ENCODE peak calls at places on chromosome 1, in four cellular contexts. D is pancreas; R is CD8-positive, alpha-beta T cell; M is OCI-LY7. K is an unnamed sample. For H3K9me3, the result is how much of the 10 kb centered on the place peaks cover.

GRCh38 chr1:225440380-225440957 is 12.6 kb upstream of the LBR start:
- DNase-seq in R (no peak), D (no peak), M (no peak), K (no peak)

GRCh38 chr1:160169553-160170399 is 18.4 kb downstream of the ATP1A4 start:
- DNase-seq in R (no peak), D (no peak), M (peak), K (no peak)

GRCh38 chr1:206714331-206715058 is 29.8 kb downstream of the MAPKAPK2 start:
- DNase-seq in D (peak), R (no peak), M (no peak), K (no peak)

GRCh38 chr1:53014791-53015507 is 47.1 kb upstream of the PODN start:
- DNase-seq in D (peak), R (peak), M (peak), K (peak)

GRCh38 chr1:231387770-231388669 is 34.1 kb downstream of the EGLN1 start:
- DNase-seq in M (no peak), R (no peak), D (no peak), K (no peak)

GRCh38 chr1:200411406-200412257 is 1.8 kb upstream of the ZNF281 start:
- DNase-seq in M (no peak), R (no peak), D (no peak), K (no peak)

GRCh38 chr1:211495584-211495983 is 3.6 kb upstream of the RD3 start:
- DNase-seq in R (no peak), D (no peak), M (no peak), K (no peak)

GRCh38 chr1:158724442-158724841 is 3.9 kb upstream of the OR6K3 start:
- DNase-seq in M (no peak), R (no peak), D (no peak), K (no peak)

GRCh38 chr1:20373764-20374163 is 83.1 kb downstream of the VWA5B1 start:
- DNase-seq in D (no peak), M (no peak), R (no peak), K (no peak)

GRCh38 chr1:28893403-28894102 is 20.8 kb upstream of the EPB41 start:
- DNase-seq in R (no peak), D (no peak), M (peak), K (peak)
- TF ChIP-seq CTCF in R (peak), D (no peak), M (peak), K (peak)

DNA sequence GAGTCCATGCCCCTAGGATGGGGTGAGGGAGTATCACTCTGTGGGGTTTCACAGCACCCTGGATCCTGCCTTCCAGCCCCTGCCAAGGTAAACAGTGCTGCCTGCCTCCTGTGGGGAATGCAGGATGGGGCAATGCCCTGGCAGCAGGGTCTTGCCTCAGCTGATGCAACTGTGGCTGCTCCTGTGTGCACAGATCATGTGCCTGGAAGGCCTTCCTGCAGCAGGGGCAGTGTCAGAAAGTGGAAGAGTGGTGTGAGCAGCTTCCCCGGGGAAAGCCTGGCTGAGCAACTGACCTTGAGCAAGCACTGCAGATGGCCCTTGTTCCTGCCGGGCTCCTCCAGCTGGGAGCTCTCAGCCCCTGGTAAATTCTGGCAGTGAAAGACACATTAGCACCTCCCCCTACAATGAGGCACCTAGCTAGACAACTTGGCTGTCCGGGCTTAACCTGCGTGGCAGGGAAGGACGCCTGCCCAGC is 9.9 kb downstream of the TOR3A start:
- DNase-seq in M (no peak), R (no peak), D (peak), K (no peak)
- H3K9me3 ChIP-seq in M (under half), R (under half), D (under half), K (under half)

GRCh38 chr1:168381850-168382249 is 101.2 kb downstream of the TBX19 start:
- DNase-seq in M (no peak), R (no peak), D (no peak), K (no peak)

GRCh38 chr1:168375901-168376300 is 95.2 kb downstream of the TBX19 start:
- DNase-seq in R (no peak), D (no peak), M (no peak), K (no peak)

GRCh38 chr1:168373869-168374268 is 93.2 kb downstream of the TBX19 start:
- DNase-seq in D (no peak), M (no peak), R (no peak), K (no peak)

GRCh38 chr1:168380945-168381344 is 100.3 kb downstream of the TBX19 start:
- DNase-seq in M (no peak), D (no peak), R (no peak), K (no peak)

GRCh38 chr1:168379110-168379860 is 98.6 kb downstream of the TBX19 start:
- DNase-seq in D (no peak), R (no peak), M (no peak), K (no peak)
- TF ChIP-seq CTCF in D (no peak), R (no peak), M (no peak), K (no peak)

DNA sequence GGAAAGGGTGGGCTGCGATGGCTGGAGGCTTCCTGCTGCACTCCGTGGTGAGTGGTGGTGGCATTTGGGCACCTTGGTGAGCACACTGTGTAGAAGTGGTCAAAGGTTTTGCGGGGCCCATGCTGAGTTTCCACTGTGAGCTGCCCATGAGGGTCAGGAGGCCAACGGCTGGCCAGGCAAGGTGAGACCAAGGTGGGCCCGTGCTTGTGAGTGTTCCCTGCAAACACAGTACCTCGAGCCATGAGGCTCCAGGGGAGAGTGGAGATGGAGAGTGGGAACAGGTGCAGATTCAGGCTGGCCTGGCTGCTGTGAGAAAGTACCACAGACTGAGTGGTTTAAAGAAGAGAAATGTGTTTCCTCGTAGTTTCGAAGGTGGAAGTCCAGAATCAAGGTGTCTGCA is 40.8 kb downstream of the AJAP1 start:
- DNase-seq in M (no peak), R (no peak), D (no peak), K (no peak)
- H3K9me3 ChIP-seq in M (under half), R (under half), D (under half), K (under half)

GRCh38 chr1:12244078-12244477 is 14.2 kb downstream of the VPS13D start:
- DNase-seq in D (no peak), R (no peak), M (peak), K (no peak)
- TF ChIP-seq CTCF in D (no peak), R (peak), M (peak), K (peak)

DNA sequence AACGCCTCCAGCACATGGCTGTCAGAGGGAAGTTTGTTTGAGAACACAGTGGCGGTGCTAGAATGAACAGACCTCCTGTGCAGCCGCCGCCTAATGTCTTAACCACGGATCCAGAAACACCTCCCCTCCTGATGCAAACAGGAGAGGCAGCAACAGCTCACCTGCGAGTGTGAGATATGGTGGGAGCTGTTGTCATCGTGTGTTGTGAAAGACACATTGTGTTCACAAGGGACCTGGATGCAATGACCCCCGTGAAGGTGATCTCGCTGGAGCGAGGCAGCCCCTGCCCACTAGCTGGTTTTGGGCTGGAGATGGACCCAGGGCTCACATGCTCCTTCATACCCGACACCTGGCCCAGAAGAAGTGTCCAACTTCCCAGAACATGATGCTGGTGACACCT is 315.3 kb upstream of the C1orf174 start:
- DNase-seq in D (no peak), M (no peak), R (no peak), K (no peak)
- H3K9me3 ChIP-seq in D (under half), M (under half), R (under half), K (under half)

DNA sequence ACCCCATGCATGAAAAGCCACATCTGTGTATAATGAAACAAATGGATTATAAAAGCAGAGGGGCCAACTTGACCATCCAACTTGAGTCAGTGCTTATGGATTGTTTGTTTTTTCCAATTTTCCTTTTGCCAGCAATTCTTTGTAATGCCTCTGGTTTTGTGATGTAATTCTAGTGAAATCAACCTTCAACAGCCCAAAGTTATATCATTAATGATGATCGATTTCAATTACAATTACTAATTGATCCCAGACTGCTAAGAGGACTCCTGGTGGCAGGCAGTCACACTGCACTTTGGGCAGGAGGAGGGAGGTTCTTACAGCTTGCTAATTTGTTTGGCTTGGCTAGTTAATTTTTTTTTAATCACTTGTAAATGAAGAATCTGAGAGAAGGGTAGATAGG is 552.3 kb downstream of the NUF2 start:
- DNase-seq in R (no peak), D (no peak), M (peak), K (no peak)
- TF ChIP-seq CTCF in R (no peak), D (no peak), M (peak), K (no peak)

K was measured in CD4-positive, alpha-beta T cell.